ENCODE peak calls at places on chromosomes 4 and X, in six cellular contexts. S is PC-3; I is CD4-positive, alpha-beta T cell; G is right lobe of liver; O is body of pancreas; L is DND-41. F is an unnamed sample.

GRCh38 chrX:40434947-40435346 is 145.8 kb upstream of the ATP6AP2 start:
- DNase-seq in S (no peak), I (no peak), G (no peak), O (no peak), L (no peak), F (peak; percentile 28)

GRCh38 chr4:158750379-158750778 is 18.4 kb upstream of the FNIP2 start:
- DNase-seq in S (peak; percentile 10), I (no peak), G (no peak), O (no peak), L (no peak), F (no peak)

GRCh38 chr4:124936427-124936826 is 223.9 kb upstream of the ANKRD50 start:
- DNase-seq in S (no peak), I (no peak), G (no peak), O (peak; percentile 80), L (no peak), F (peak; percentile 84)

GRCh38 chr4:13705521-13706035 is 78.1 kb upstream of the BOD1L1 start:
- DNase-seq in S (peak; percentile 64), I (no peak), G (peak; percentile 71), O (peak; percentile 50), L (no peak), F (peak; percentile 71)

GRCh38 chrX:20498851-20499635 is 232.3 kb upstream of the RPS6KA3 start:
- DNase-seq in S (no peak), I (no peak), G (no peak), O (no peak), L (no peak), F (no peak)

GRCh38 chr4:174592256-174592984 is 70.1 kb upstream of the HPGD start:
- DNase-seq in S (no peak), I (no peak), G (no peak), O (no peak), L (no peak), F (no peak)

GRCh38 chr4:39574946-39575345 is 47.7 kb upstream of the UGDH start:
- DNase-seq in S (no peak), I (no peak), G (no peak), O (no peak), L (no peak), F (no peak)

GRCh38 chr4:54440394-54441223 is 211.5 kb downstream of the PDGFRA start:
- DNase-seq in S (peak; percentile 66), I (no peak), G (no peak), O (no peak), L (peak; percentile 4), F (no peak)

GRCh38 chr4:174080361-174080760 is 203.1 kb downstream of the FBXO8 start:
- DNase-seq in S (no peak), I (no peak), G (no peak), O (no peak), L (no peak), F (no peak)

GRCh38 chr4:9808077-9808476 is 26.6 kb downstream of the DRD5 start:
- DNase-seq in S (no peak), I (no peak), G (no peak), O (no peak), L (no peak), F (no peak)

GRCh38 chr4:73341454-73341853 is 62.6 kb upstream of the ALB start:
- DNase-seq in S (peak; percentile 77), I (no peak), G (no peak), O (peak; percentile 68), L (peak; percentile 31), F (no peak)

GRCh38 chr4:153706519-153706918 is 22.4 kb downstream of the TLR2 start:
- DNase-seq in S (no peak), I (no peak), G (no peak), O (no peak), L (no peak), F (no peak)

GRCh38 chr4:81351653-81352455 is 119.9 kb downstream of the RASGEF1B start:
- DNase-seq in S (peak; percentile 75), I (peak; percentile 46), G (peak; percentile 58), O (peak; percentile 75), L (peak; percentile 66), F (peak; percentile 61)

GRCh38 chr4:66565796-66566195 is 895.5 kb upstream of the EPHA5 start:
- DNase-seq in S (no peak), I (no peak), G (no peak), O (no peak), L (no peak), F (no peak)

GRCh38 chr4:14924945-14925344 is 77.3 kb upstream of the CPEB2 start:
- DNase-seq in S (peak; percentile 60), I (no peak), G (no peak), O (no peak), L (no peak), F (no peak)

GRCh38 chrX:649166-649565 is 18.6 kb downstream of the SHOX start:
- DNase-seq in S (no peak), I (no peak), G (no peak), O (no peak), L (no peak), F (no peak)

GRCh38 chr4:119564106-119564505 is 64.5 kb downstream of the PDE5A start:
- DNase-seq in S (no peak), I (no peak), G (no peak), O (no peak), L (no peak), F (no peak)

GRCh38 chrX:108396188-108396885 is 41.9 kb downstream of the COL4A6 start:
- DNase-seq in S (peak; percentile 68), I (no peak), G (no peak), O (no peak), L (no peak), F (no peak)

GRCh38 chrX:140526138-140526537 is 21.3 kb upstream of the SOX3 start:
- DNase-seq in S (no peak), I (no peak), G (no peak), O (no peak), L (no peak), F (no peak)

GRCh38 chr4:7423391-7423790 is 11.3 kb downstream of the PSAPL1 start:
- DNase-seq in S (no peak), I (no peak), G (no peak), O (peak; percentile 4), L (no peak), F (no peak)

GRCh38 chrX:27915617-27916016 is 65.6 kb downstream of the DCAF8L1 start:
- DNase-seq in S (peak; percentile 11), I (no peak), G (no peak), O (no peak), L (no peak), F (no peak)

GRCh38 chr4:144350706-144351105 is 210.2 kb upstream of the GYPA start:
- DNase-seq in S (peak; percentile 14), I (no peak), G (no peak), O (no peak), L (no peak), F (no peak)

GRCh38 chrX:110180928-110181310 is 137.0 kb downstream of the AMMECR1 start:
- DNase-seq in S (peak; percentile 65), I (no peak), G (no peak), O (no peak), L (no peak), F (no peak)

GRCh38 chr4:148589182-148589581 is 147.0 kb upstream of the NR3C2 start:
- DNase-seq in S (no peak), I (no peak), G (no peak), O (no peak), L (no peak), F (no peak)

GRCh38 chr4:73985528-73985852 is 2.5 kb downstream of the PPBP start:
- DNase-seq in S (no peak), I (no peak), G (no peak), O (no peak), L (no peak), F (no peak)

GRCh38 chr4:100848865-100849264 is 331.0 kb upstream of the EMCN start:
- DNase-seq in S (peak; percentile 9), I (no peak), G (no peak), O (no peak), L (peak; percentile 8), F (no peak)

GRCh38 chr4:33104190-33104773 is 2384.1 kb downstream of the PCDH7 start:
- DNase-seq in S (no peak), I (no peak), G (no peak), O (no peak), L (no peak), F (no peak)

DNA sequence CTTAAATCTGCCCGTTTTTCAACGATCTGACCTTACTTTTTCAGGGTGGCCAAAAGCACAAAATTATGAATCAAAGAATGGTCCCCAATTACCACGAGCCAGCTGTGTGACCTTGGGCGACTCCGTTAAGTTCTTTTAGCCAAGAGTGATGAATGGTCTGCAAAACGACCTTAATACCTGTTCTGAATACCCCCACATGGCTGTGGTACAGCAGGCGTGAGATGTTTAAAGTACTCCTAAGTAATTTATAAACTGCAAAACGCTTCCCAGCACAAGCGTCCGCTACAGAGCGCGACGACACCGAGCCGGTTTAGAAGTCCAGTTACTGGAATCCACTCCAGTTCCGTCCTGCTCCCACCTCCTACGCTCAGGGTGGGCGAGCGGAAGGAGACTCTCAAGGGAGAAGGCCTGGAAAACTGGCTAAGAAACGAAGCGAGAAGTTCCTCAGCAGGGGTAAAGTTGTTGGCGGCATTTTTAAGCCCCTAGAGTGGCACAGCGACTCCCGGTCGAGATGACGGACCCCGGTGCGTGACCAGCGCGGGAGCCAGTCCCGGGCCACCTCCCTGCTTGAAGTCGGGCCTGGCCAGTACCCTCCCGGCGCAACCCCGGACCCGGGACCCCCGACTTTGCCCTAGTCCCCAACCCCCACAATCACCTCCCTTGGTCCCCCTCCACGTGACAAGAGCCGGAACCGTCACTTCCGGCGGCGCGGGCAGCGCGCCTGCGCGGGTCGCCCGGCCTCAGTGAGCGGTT is 696 bp upstream of the BMP2K start:
- DNase-seq in S (peak; percentile 65), I (peak; percentile 86), G (peak; percentile 93), O (peak; percentile 88), L (peak; percentile 89), F (peak; percentile 95)
- H3K27ac ChIP-seq in S (peak overlapping the region; percentile 72), I (peak overlapping the region; percentile 72), G (peak overlapping the region; percentile 100), O (peak overlapping the region; percentile 94), L (peak overlapping the region; percentile 91), F (peak overlapping the region; percentile 100)

GRCh38 chr4:185093573-185093972 is 49.5 kb upstream of the SLC25A4 start:
- DNase-seq in S (no peak), I (no peak), G (no peak), O (no peak), L (no peak), F (no peak)

GRCh38 chr4:185086053-185086452 is 57.0 kb upstream of the SLC25A4 start:
- DNase-seq in S (no peak), I (no peak), G (no peak), O (no peak), L (no peak), F (peak; percentile 55)

GRCh38 chr4:185088899-185089298 is 54.2 kb upstream of the SLC25A4 start:
- DNase-seq in S (no peak), I (no peak), G (no peak), O (no peak), L (no peak), F (no peak)
- H3K27ac ChIP-seq in S (no peak overlapping the region), I (no peak overlapping the region), G (no peak overlapping the region), O (no peak overlapping the region), L (no peak overlapping the region), F (no peak overlapping the region)

GRCh38 chr4:3334316-3334715 is 41.5 kb downstream of the RGS12 start:
- DNase-seq in S (no peak), I (no peak), G (no peak), O (no peak), L (no peak), F (no peak)
- H3K27ac ChIP-seq in S (no peak overlapping the region), I (no peak overlapping the region), G (no peak overlapping the region), O (no peak overlapping the region), L (no peak overlapping the region), F (no peak overlapping the region)

GRCh38 chr4:152277333-152277732 is 258.6 kb downstream of the FBXW7 start:
- DNase-seq in S (no peak), I (no peak), G (no peak), O (no peak), L (no peak), F (no peak)
- H3K27ac ChIP-seq in S (no peak overlapping the region), I (no peak overlapping the region), G (no peak overlapping the region), O (no peak overlapping the region), L (no peak overlapping the region), F (no peak overlapping the region)

F was measured in right cardiac atrium.